ENCODE peak calls at places on chromosomes 2 and 18, in ten cellular contexts. One of them, this sample, is unnamed.
A peak's percentile ranks its signal among the peaks of the same experiment; 100 is the strongest.

GRCh38 chr18:12586956-12587355 is 71.0 kb downstream of the SPIRE1 start:
- DNase-seq in neural crest cell: no peak
- DNase-seq in EH: no peak
- DNase-seq in stimulated activated naive CD8-positive, alpha-beta T cell treated with anti-CD3 and anti-CD28 coated beads, Interleukin-15, Interleukin-2, amounts not matched to agents 100 U/mL and 50 U/mL, for 24 hours: no peak
- DNase-seq in iPS-NIHi11: no peak
- DNase-seq in stimulated activated CD4-positive, alpha-beta T cell treated with anti-CD3 and anti-CD28 coated beads, Interleukin-12 subunit alpha, Interleukin-12 subunit beta, amount 100 ng/mL, for 4 hours: no peak
- DNase-seq in AML-193: no peak
- DNase-seq in T-helper 17 cell: no peak
- DNase-seq in effector CD8-positive, alpha-beta T cell: no peak
- DNase-seq in RWPE1: no peak
- DNase-seq in this sample: no peak

GRCh38 chr18:70004698-70005097 is 57.0 kb upstream of the CD226 start:
- DNase-seq in neural crest cell: no peak
- DNase-seq in EH: no peak
- DNase-seq in stimulated activated naive CD8-positive, alpha-beta T cell treated with anti-CD3 and anti-CD28 coated beads, Interleukin-15, Interleukin-2, amounts not matched to agents 100 U/mL and 50 U/mL, for 24 hours: no peak
- DNase-seq in iPS-NIHi11: no peak
- DNase-seq in stimulated activated CD4-positive, alpha-beta T cell treated with anti-CD3 and anti-CD28 coated beads, Interleukin-12 subunit alpha, Interleukin-12 subunit beta, amount 100 ng/mL, for 4 hours: no peak
- DNase-seq in AML-193: no peak
- DNase-seq in T-helper 17 cell: no peak
- DNase-seq in effector CD8-positive, alpha-beta T cell: no peak
- DNase-seq in RWPE1: no peak
- DNase-seq in this sample: no peak

GRCh38 chr2:164538250-164538866 is 82.9 kb downstream of the GRB14 start:
- DNase-seq in neural crest cell: no peak
- DNase-seq in EH: peak; percentile 54
- DNase-seq in stimulated activated naive CD8-positive, alpha-beta T cell treated with anti-CD3 and anti-CD28 coated beads, Interleukin-15, Interleukin-2, amounts not matched to agents 100 U/mL and 50 U/mL, for 24 hours: no peak
- DNase-seq in iPS-NIHi11: peak; percentile 58
- DNase-seq in stimulated activated CD4-positive, alpha-beta T cell treated with anti-CD3 and anti-CD28 coated beads, Interleukin-12 subunit alpha, Interleukin-12 subunit beta, amount 100 ng/mL, for 4 hours: no peak
- DNase-seq in AML-193: peak; percentile 9
- DNase-seq in T-helper 17 cell: no peak
- DNase-seq in effector CD8-positive, alpha-beta T cell: no peak
- DNase-seq in RWPE1: peak; percentile 63
- DNase-seq in this sample: peak; percentile 25

GRCh38 chr2:86520153-86520552 is 43.1 kb downstream of the CHMP3 start:
- DNase-seq in neural crest cell: no peak
- DNase-seq in EH: no peak
- DNase-seq in stimulated activated naive CD8-positive, alpha-beta T cell treated with anti-CD3 and anti-CD28 coated beads, Interleukin-15, Interleukin-2, amounts not matched to agents 100 U/mL and 50 U/mL, for 24 hours: no peak
- DNase-seq in iPS-NIHi11: no peak
- DNase-seq in stimulated activated CD4-positive, alpha-beta T cell treated with anti-CD3 and anti-CD28 coated beads, Interleukin-12 subunit alpha, Interleukin-12 subunit beta, amount 100 ng/mL, for 4 hours: no peak
- DNase-seq in AML-193: no peak
- DNase-seq in T-helper 17 cell: no peak
- DNase-seq in effector CD8-positive, alpha-beta T cell: no peak
- DNase-seq in RWPE1: no peak
- DNase-seq in this sample: no peak

GRCh38 chr2:38600242-38600891 is 2.4 kb downstream of the HNRNPLL start:
- DNase-seq in neural crest cell: no peak
- DNase-seq in EH: peak; percentile 41
- DNase-seq in stimulated activated naive CD8-positive, alpha-beta T cell treated with anti-CD3 and anti-CD28 coated beads, Interleukin-15, Interleukin-2, amounts not matched to agents 100 U/mL and 50 U/mL, for 24 hours: no peak
- DNase-seq in iPS-NIHi11: no peak
- DNase-seq in stimulated activated CD4-positive, alpha-beta T cell treated with anti-CD3 and anti-CD28 coated beads, Interleukin-12 subunit alpha, Interleukin-12 subunit beta, amount 100 ng/mL, for 4 hours: no peak
- DNase-seq in AML-193: no peak
- DNase-seq in T-helper 17 cell: no peak
- DNase-seq in effector CD8-positive, alpha-beta T cell: no peak
- DNase-seq in RWPE1: no peak
- DNase-seq in this sample: no peak

GRCh38 chr18:4430836-4431235 is 24.3 kb downstream of the DLGAP1 start:
- DNase-seq in neural crest cell: no peak
- DNase-seq in EH: no peak
- DNase-seq in stimulated activated naive CD8-positive, alpha-beta T cell treated with anti-CD3 and anti-CD28 coated beads, Interleukin-15, Interleukin-2, amounts not matched to agents 100 U/mL and 50 U/mL, for 24 hours: no peak
- DNase-seq in iPS-NIHi11: no peak
- DNase-seq in stimulated activated CD4-positive, alpha-beta T cell treated with anti-CD3 and anti-CD28 coated beads, Interleukin-12 subunit alpha, Interleukin-12 subunit beta, amount 100 ng/mL, for 4 hours: no peak
- DNase-seq in AML-193: no peak
- DNase-seq in T-helper 17 cell: no peak
- DNase-seq in effector CD8-positive, alpha-beta T cell: no peak
- DNase-seq in RWPE1: no peak
- DNase-seq in this sample: no peak

GRCh38 chr2:31312898-31313297 is 78.9 kb downstream of the EHD3 start:
- DNase-seq in neural crest cell: no peak
- DNase-seq in EH: peak; percentile 63
- DNase-seq in stimulated activated naive CD8-positive, alpha-beta T cell treated with anti-CD3 and anti-CD28 coated beads, Interleukin-15, Interleukin-2, amounts not matched to agents 100 U/mL and 50 U/mL, for 24 hours: no peak
- DNase-seq in iPS-NIHi11: no peak
- DNase-seq in stimulated activated CD4-positive, alpha-beta T cell treated with anti-CD3 and anti-CD28 coated beads, Interleukin-12 subunit alpha, Interleukin-12 subunit beta, amount 100 ng/mL, for 4 hours: no peak
- DNase-seq in AML-193: no peak
- DNase-seq in T-helper 17 cell: no peak
- DNase-seq in effector CD8-positive, alpha-beta T cell: no peak
- DNase-seq in RWPE1: no peak
- DNase-seq in this sample: no peak

GRCh38 chr2:162916286-162916801 is 77.8 kb upstream of the KCNH7 start:
- DNase-seq in neural crest cell: no peak
- DNase-seq in EH: no peak
- DNase-seq in stimulated activated naive CD8-positive, alpha-beta T cell treated with anti-CD3 and anti-CD28 coated beads, Interleukin-15, Interleukin-2, amounts not matched to agents 100 U/mL and 50 U/mL, for 24 hours: no peak
- DNase-seq in iPS-NIHi11: no peak
- DNase-seq in stimulated activated CD4-positive, alpha-beta T cell treated with anti-CD3 and anti-CD28 coated beads, Interleukin-12 subunit alpha, Interleukin-12 subunit beta, amount 100 ng/mL, for 4 hours: no peak
- DNase-seq in AML-193: no peak
- DNase-seq in T-helper 17 cell: no peak
- DNase-seq in effector CD8-positive, alpha-beta T cell: no peak
- DNase-seq in RWPE1: no peak
- DNase-seq in this sample: no peak

GRCh38 chr2:20425371-20425881 is 21.4 kb upstream of the RHOB start:
- DNase-seq in neural crest cell: no peak
- DNase-seq in EH: peak; percentile 61
- DNase-seq in stimulated activated naive CD8-positive, alpha-beta T cell treated with anti-CD3 and anti-CD28 coated beads, Interleukin-15, Interleukin-2, amounts not matched to agents 100 U/mL and 50 U/mL, for 24 hours: no peak
- DNase-seq in iPS-NIHi11: no peak
- DNase-seq in stimulated activated CD4-positive, alpha-beta T cell treated with anti-CD3 and anti-CD28 coated beads, Interleukin-12 subunit alpha, Interleukin-12 subunit beta, amount 100 ng/mL, for 4 hours: no peak
- DNase-seq in AML-193: no peak
- DNase-seq in T-helper 17 cell: no peak
- DNase-seq in effector CD8-positive, alpha-beta T cell: no peak
- DNase-seq in RWPE1: no peak
- DNase-seq in this sample: no peak

GRCh38 chr2:100197643-100198153 is 55.3 kb upstream of the AFF3 start:
- DNase-seq in neural crest cell: peak; percentile 55
- DNase-seq in EH: peak; percentile 96
- DNase-seq in stimulated activated naive CD8-positive, alpha-beta T cell treated with anti-CD3 and anti-CD28 coated beads, Interleukin-15, Interleukin-2, amounts not matched to agents 100 U/mL and 50 U/mL, for 24 hours: no peak
- DNase-seq in iPS-NIHi11: peak; percentile 69
- DNase-seq in stimulated activated CD4-positive, alpha-beta T cell treated with anti-CD3 and anti-CD28 coated beads, Interleukin-12 subunit alpha, Interleukin-12 subunit beta, amount 100 ng/mL, for 4 hours: no peak
- DNase-seq in AML-193: no peak
- DNase-seq in T-helper 17 cell: no peak
- DNase-seq in effector CD8-positive, alpha-beta T cell: no peak
- DNase-seq in RWPE1: no peak
- DNase-seq in this sample: no peak

GRCh38 chr2:233756429-233757081 is 3.5 kb upstream of the UGT1A1 start:
- DNase-seq in neural crest cell: no peak
- DNase-seq in EH: no peak
- DNase-seq in stimulated activated naive CD8-positive, alpha-beta T cell treated with anti-CD3 and anti-CD28 coated beads, Interleukin-15, Interleukin-2, amounts not matched to agents 100 U/mL and 50 U/mL, for 24 hours: no peak
- DNase-seq in iPS-NIHi11: no peak
- DNase-seq in stimulated activated CD4-positive, alpha-beta T cell treated with anti-CD3 and anti-CD28 coated beads, Interleukin-12 subunit alpha, Interleukin-12 subunit beta, amount 100 ng/mL, for 4 hours: no peak
- DNase-seq in AML-193: no peak
- DNase-seq in T-helper 17 cell: no peak
- DNase-seq in effector CD8-positive, alpha-beta T cell: no peak
- DNase-seq in RWPE1: no peak
- DNase-seq in this sample: peak; percentile 32

GRCh38 chr2:16137080-16137755 is 196.9 kb downstream of the MYCN start:
- DNase-seq in neural crest cell: no peak
- DNase-seq in EH: no peak
- DNase-seq in stimulated activated naive CD8-positive, alpha-beta T cell treated with anti-CD3 and anti-CD28 coated beads, Interleukin-15, Interleukin-2, amounts not matched to agents 100 U/mL and 50 U/mL, for 24 hours: no peak
- DNase-seq in iPS-NIHi11: no peak
- DNase-seq in stimulated activated CD4-positive, alpha-beta T cell treated with anti-CD3 and anti-CD28 coated beads, Interleukin-12 subunit alpha, Interleukin-12 subunit beta, amount 100 ng/mL, for 4 hours: no peak
- DNase-seq in AML-193: no peak
- DNase-seq in T-helper 17 cell: no peak
- DNase-seq in effector CD8-positive, alpha-beta T cell: no peak
- DNase-seq in RWPE1: no peak
- DNase-seq in this sample: no peak

GRCh38 chr2:209470-209869 is 54.4 kb downstream of the SH3YL1 start:
- DNase-seq in neural crest cell: no peak
- DNase-seq in EH: no peak
- DNase-seq in stimulated activated naive CD8-positive, alpha-beta T cell treated with anti-CD3 and anti-CD28 coated beads, Interleukin-15, Interleukin-2, amounts not matched to agents 100 U/mL and 50 U/mL, for 24 hours: no peak
- DNase-seq in iPS-NIHi11: no peak
- DNase-seq in stimulated activated CD4-positive, alpha-beta T cell treated with anti-CD3 and anti-CD28 coated beads, Interleukin-12 subunit alpha, Interleukin-12 subunit beta, amount 100 ng/mL, for 4 hours: no peak
- DNase-seq in AML-193: no peak
- DNase-seq in T-helper 17 cell: no peak
- DNase-seq in effector CD8-positive, alpha-beta T cell: no peak
- DNase-seq in RWPE1: no peak
- DNase-seq in this sample: no peak

GRCh38 chr2:201046881-201047280 is 24.6 kb downstream of the HYCC2 start:
- DNase-seq in neural crest cell: no peak
- DNase-seq in EH: no peak
- DNase-seq in stimulated activated naive CD8-positive, alpha-beta T cell treated with anti-CD3 and anti-CD28 coated beads, Interleukin-15, Interleukin-2, amounts not matched to agents 100 U/mL and 50 U/mL, for 24 hours: no peak
- DNase-seq in iPS-NIHi11: no peak
- DNase-seq in stimulated activated CD4-positive, alpha-beta T cell treated with anti-CD3 and anti-CD28 coated beads, Interleukin-12 subunit alpha, Interleukin-12 subunit beta, amount 100 ng/mL, for 4 hours: no peak
- DNase-seq in AML-193: no peak
- DNase-seq in T-helper 17 cell: no peak
- DNase-seq in effector CD8-positive, alpha-beta T cell: no peak
- DNase-seq in RWPE1: no peak
- DNase-seq in this sample: no peak

GRCh38 chr18:60277855-60278480 is 94.6 kb downstream of the MC4R start:
- DNase-seq in neural crest cell: no peak
- DNase-seq in EH: no peak
- DNase-seq in stimulated activated naive CD8-positive, alpha-beta T cell treated with anti-CD3 and anti-CD28 coated beads, Interleukin-15, Interleukin-2, amounts not matched to agents 100 U/mL and 50 U/mL, for 24 hours: no peak
- DNase-seq in iPS-NIHi11: no peak
- DNase-seq in stimulated activated CD4-positive, alpha-beta T cell treated with anti-CD3 and anti-CD28 coated beads, Interleukin-12 subunit alpha, Interleukin-12 subunit beta, amount 100 ng/mL, for 4 hours: no peak
- DNase-seq in AML-193: no peak
- DNase-seq in T-helper 17 cell: no peak
- DNase-seq in effector CD8-positive, alpha-beta T cell: no peak
- DNase-seq in RWPE1: peak; percentile 1
- DNase-seq in this sample: no peak

GRCh38 chr2:190682168-190682567 is 33.3 kb downstream of the NAB1 start:
- DNase-seq in neural crest cell: no peak
- DNase-seq in EH: peak; percentile 46
- DNase-seq in stimulated activated naive CD8-positive, alpha-beta T cell treated with anti-CD3 and anti-CD28 coated beads, Interleukin-15, Interleukin-2, amounts not matched to agents 100 U/mL and 50 U/mL, for 24 hours: no peak
- DNase-seq in iPS-NIHi11: no peak
- DNase-seq in stimulated activated CD4-positive, alpha-beta T cell treated with anti-CD3 and anti-CD28 coated beads, Interleukin-12 subunit alpha, Interleukin-12 subunit beta, amount 100 ng/mL, for 4 hours: no peak
- DNase-seq in AML-193: no peak
- DNase-seq in T-helper 17 cell: no peak
- DNase-seq in effector CD8-positive, alpha-beta T cell: no peak
- DNase-seq in RWPE1: peak; percentile 13
- DNase-seq in this sample: no peak

GRCh38 chr2:220856486-220856885 is 715.6 kb downstream of the EPHA4 start:
- DNase-seq in neural crest cell: no peak
- DNase-seq in EH: peak; percentile 10
- DNase-seq in stimulated activated naive CD8-positive, alpha-beta T cell treated with anti-CD3 and anti-CD28 coated beads, Interleukin-15, Interleukin-2, amounts not matched to agents 100 U/mL and 50 U/mL, for 24 hours: no peak
- DNase-seq in iPS-NIHi11: no peak
- DNase-seq in stimulated activated CD4-positive, alpha-beta T cell treated with anti-CD3 and anti-CD28 coated beads, Interleukin-12 subunit alpha, Interleukin-12 subunit beta, amount 100 ng/mL, for 4 hours: no peak
- DNase-seq in AML-193: no peak
- DNase-seq in T-helper 17 cell: no peak
- DNase-seq in effector CD8-positive, alpha-beta T cell: no peak
- DNase-seq in RWPE1: no peak
- DNase-seq in this sample: no peak

GRCh38 chr2:239553376-239554000 is 152.7 kb upstream of the HDAC4 start:
- DNase-seq in neural crest cell: no peak
- DNase-seq in EH: no peak
- DNase-seq in stimulated activated naive CD8-positive, alpha-beta T cell treated with anti-CD3 and anti-CD28 coated beads, Interleukin-15, Interleukin-2, amounts not matched to agents 100 U/mL and 50 U/mL, for 24 hours: no peak
- DNase-seq in iPS-NIHi11: no peak
- DNase-seq in stimulated activated CD4-positive, alpha-beta T cell treated with anti-CD3 and anti-CD28 coated beads, Interleukin-12 subunit alpha, Interleukin-12 subunit beta, amount 100 ng/mL, for 4 hours: no peak
- DNase-seq in AML-193: no peak
- DNase-seq in T-helper 17 cell: no peak
- DNase-seq in effector CD8-positive, alpha-beta T cell: no peak
- DNase-seq in RWPE1: no peak
- DNase-seq in this sample: no peak

GRCh38 chr2:172311921-172312345 is 115.5 kb upstream of the ITGA6 start:
- DNase-seq in neural crest cell: no peak
- DNase-seq in EH: no peak
- DNase-seq in stimulated activated naive CD8-positive, alpha-beta T cell treated with anti-CD3 and anti-CD28 coated beads, Interleukin-15, Interleukin-2, amounts not matched to agents 100 U/mL and 50 U/mL, for 24 hours: no peak
- DNase-seq in iPS-NIHi11: no peak
- DNase-seq in stimulated activated CD4-positive, alpha-beta T cell treated with anti-CD3 and anti-CD28 coated beads, Interleukin-12 subunit alpha, Interleukin-12 subunit beta, amount 100 ng/mL, for 4 hours: no peak
- DNase-seq in AML-193: no peak
- DNase-seq in T-helper 17 cell: no peak
- DNase-seq in effector CD8-positive, alpha-beta T cell: no peak
- DNase-seq in RWPE1: no peak
- DNase-seq in this sample: no peak

GRCh38 chr2:106562826-106563594 is 75.8 kb downstream of the CD8B2 start:
- DNase-seq in neural crest cell: no peak
- DNase-seq in EH: no peak
- DNase-seq in stimulated activated naive CD8-positive, alpha-beta T cell treated with anti-CD3 and anti-CD28 coated beads, Interleukin-15, Interleukin-2, amounts not matched to agents 100 U/mL and 50 U/mL, for 24 hours: no peak
- DNase-seq in iPS-NIHi11: peak; percentile 33
- DNase-seq in stimulated activated CD4-positive, alpha-beta T cell treated with anti-CD3 and anti-CD28 coated beads, Interleukin-12 subunit alpha, Interleukin-12 subunit beta, amount 100 ng/mL, for 4 hours: no peak
- DNase-seq in AML-193: no peak
- DNase-seq in T-helper 17 cell: no peak
- DNase-seq in effector CD8-positive, alpha-beta T cell: no peak
- DNase-seq in RWPE1: no peak
- DNase-seq in this sample: peak; percentile 37

GRCh38 chr2:162182395-162182794 is 30.3 kb upstream of the GCG start:
- DNase-seq in neural crest cell: no peak
- DNase-seq in EH: no peak
- DNase-seq in stimulated activated naive CD8-positive, alpha-beta T cell treated with anti-CD3 and anti-CD28 coated beads, Interleukin-15, Interleukin-2, amounts not matched to agents 100 U/mL and 50 U/mL, for 24 hours: no peak
- DNase-seq in iPS-NIHi11: no peak
- DNase-seq in stimulated activated CD4-positive, alpha-beta T cell treated with anti-CD3 and anti-CD28 coated beads, Interleukin-12 subunit alpha, Interleukin-12 subunit beta, amount 100 ng/mL, for 4 hours: no peak
- DNase-seq in AML-193: no peak
- DNase-seq in T-helper 17 cell: no peak
- DNase-seq in effector CD8-positive, alpha-beta T cell: no peak
- DNase-seq in RWPE1: no peak
- DNase-seq in this sample: no peak

GRCh38 chr2:187324631-187325030 is 123.4 kb downstream of the CALCRL start:
- DNase-seq in neural crest cell: no peak
- DNase-seq in EH: no peak
- DNase-seq in stimulated activated naive CD8-positive, alpha-beta T cell treated with anti-CD3 and anti-CD28 coated beads, Interleukin-15, Interleukin-2, amounts not matched to agents 100 U/mL and 50 U/mL, for 24 hours: no peak
- DNase-seq in iPS-NIHi11: no peak
- DNase-seq in stimulated activated CD4-positive, alpha-beta T cell treated with anti-CD3 and anti-CD28 coated beads, Interleukin-12 subunit alpha, Interleukin-12 subunit beta, amount 100 ng/mL, for 4 hours: no peak
- DNase-seq in AML-193: no peak
- DNase-seq in T-helper 17 cell: no peak
- DNase-seq in effector CD8-positive, alpha-beta T cell: no peak
- DNase-seq in RWPE1: no peak
- DNase-seq in this sample: no peak

GRCh38 chr2:73197579-73197978 is 4.8 kb upstream of the NOTO start:
- DNase-seq in neural crest cell: no peak
- DNase-seq in EH: no peak
- DNase-seq in stimulated activated naive CD8-positive, alpha-beta T cell treated with anti-CD3 and anti-CD28 coated beads, Interleukin-15, Interleukin-2, amounts not matched to agents 100 U/mL and 50 U/mL, for 24 hours: no peak
- DNase-seq in iPS-NIHi11: no peak
- DNase-seq in stimulated activated CD4-positive, alpha-beta T cell treated with anti-CD3 and anti-CD28 coated beads, Interleukin-12 subunit alpha, Interleukin-12 subunit beta, amount 100 ng/mL, for 4 hours: no peak
- DNase-seq in AML-193: no peak
- DNase-seq in T-helper 17 cell: no peak
- DNase-seq in effector CD8-positive, alpha-beta T cell: no peak
- DNase-seq in RWPE1: no peak
- DNase-seq in this sample: no peak

GRCh38 chr18:9808530-9809241 is 77.1 kb upstream of the TXNDC2 start:
- DNase-seq in neural crest cell: no peak
- DNase-seq in EH: peak; percentile 56
- DNase-seq in stimulated activated naive CD8-positive, alpha-beta T cell treated with anti-CD3 and anti-CD28 coated beads, Interleukin-15, Interleukin-2, amounts not matched to agents 100 U/mL and 50 U/mL, for 24 hours: no peak
- DNase-seq in iPS-NIHi11: peak; percentile 55
- DNase-seq in stimulated activated CD4-positive, alpha-beta T cell treated with anti-CD3 and anti-CD28 coated beads, Interleukin-12 subunit alpha, Interleukin-12 subunit beta, amount 100 ng/mL, for 4 hours: no peak
- DNase-seq in AML-193: no peak
- DNase-seq in T-helper 17 cell: no peak
- DNase-seq in effector CD8-positive, alpha-beta T cell: no peak
- DNase-seq in RWPE1: peak; percentile 45
- DNase-seq in this sample: no peak

GRCh38 chr2:73075477-73076373 is 4.2 kb upstream of the SFXN5 start:
- DNase-seq in neural crest cell: no peak
- DNase-seq in EH: no peak
- DNase-seq in stimulated activated naive CD8-positive, alpha-beta T cell treated with anti-CD3 and anti-CD28 coated beads, Interleukin-15, Interleukin-2, amounts not matched to agents 100 U/mL and 50 U/mL, for 24 hours: no peak
- DNase-seq in iPS-NIHi11: no peak
- DNase-seq in stimulated activated CD4-positive, alpha-beta T cell treated with anti-CD3 and anti-CD28 coated beads, Interleukin-12 subunit alpha, Interleukin-12 subunit beta, amount 100 ng/mL, for 4 hours: no peak
- DNase-seq in AML-193: no peak
- DNase-seq in T-helper 17 cell: no peak
- DNase-seq in effector CD8-positive, alpha-beta T cell: no peak
- DNase-seq in RWPE1: no peak
- DNase-seq in this sample: no peak

GRCh38 chr18:80105369-80106167 is 3.5 kb upstream of the ADNP2 start:
- DNase-seq in neural crest cell: no peak
- DNase-seq in EH: no peak
- DNase-seq in stimulated activated naive CD8-positive, alpha-beta T cell treated with anti-CD3 and anti-CD28 coated beads, Interleukin-15, Interleukin-2, amounts not matched to agents 100 U/mL and 50 U/mL, for 24 hours: no peak
- DNase-seq in iPS-NIHi11: no peak
- DNase-seq in stimulated activated CD4-positive, alpha-beta T cell treated with anti-CD3 and anti-CD28 coated beads, Interleukin-12 subunit alpha, Interleukin-12 subunit beta, amount 100 ng/mL, for 4 hours: no peak
- DNase-seq in AML-193: no peak
- DNase-seq in T-helper 17 cell: no peak
- DNase-seq in effector CD8-positive, alpha-beta T cell: no peak
- DNase-seq in RWPE1: no peak
- DNase-seq in this sample: no peak

GRCh38 chr2:160411167-160411566 is 82.4 kb downstream of the RBMS1 start:
- DNase-seq in neural crest cell: no peak
- DNase-seq in EH: peak; percentile 68
- DNase-seq in stimulated activated naive CD8-positive, alpha-beta T cell treated with anti-CD3 and anti-CD28 coated beads, Interleukin-15, Interleukin-2, amounts not matched to agents 100 U/mL and 50 U/mL, for 24 hours: peak; percentile 43
- DNase-seq in iPS-NIHi11: no peak
- DNase-seq in stimulated activated CD4-positive, alpha-beta T cell treated with anti-CD3 and anti-CD28 coated beads, Interleukin-12 subunit alpha, Interleukin-12 subunit beta, amount 100 ng/mL, for 4 hours: no peak
- DNase-seq in AML-193: no peak
- DNase-seq in T-helper 17 cell: no peak
- DNase-seq in effector CD8-positive, alpha-beta T cell: no peak
- DNase-seq in RWPE1: peak; percentile 65
- DNase-seq in this sample: no peak

This sample was measured in Calu3.